ENCODE peak calls at places on chromosomes 12 and 14, in four cellular contexts. L is bronchial epithelial cell, X is Karpas-422, B is fibroblast of lung. O is an unnamed sample. For H3K27me3, the result is how much of the 10 kb centered on the place peaks cover.

GRCh38 chr14:65958664-65959562 is 527.3 kb upstream of the CCDC196 start:
- DNase-seq in X (peak), L (peak), B (peak), O (no peak)

GRCh38 chr12:118297284-118297683 is 75.4 kb downstream of the TAOK3 start:
- DNase-seq in B (no peak), X (no peak), L (no peak), O (no peak)

GRCh38 chr12:52042706-52043385 is 8.4 kb upstream of the NR4A1 start:
- DNase-seq in B (no peak), L (no peak), X (no peak), O (no peak)

GRCh38 chr12:96375841-96376249 is 24.4 kb downstream of the CDK17 start:
- DNase-seq in L (no peak), X (peak), B (no peak), O (no peak)

GRCh38 chr12:16062611-16063010 is 151.5 kb downstream of the DERA start:
- DNase-seq in B (no peak), L (peak), X (no peak), O (peak)

GRCh38 chr14:98101323-98101722 is 1170.7 kb downstream of the BCL11B start:
- DNase-seq in X (no peak), B (no peak), L (no peak), O (no peak)

GRCh38 chr12:63093084-63093483 is 57.9 kb downstream of the AVPR1A start:
- DNase-seq in X (no peak), L (no peak), B (no peak), O (no peak)

GRCh38 chr12:100458191-100458590 is 15.5 kb upstream of the NR1H4 start:
- DNase-seq in L (no peak), X (no peak), B (no peak), O (no peak)

GRCh38 chr14:32183151-32184048 is 18.4 kb upstream of the RNU6-7 start:
- DNase-seq in L (no peak), X (no peak), B (no peak), O (no peak)

GRCh38 chr14:94171208-94171607 is 2.9 kb upstream of the PPP4R4 start:
- DNase-seq in L (peak), X (no peak), B (no peak), O (no peak)

GRCh38 chr12:11500222-11500860 is 105.0 kb upstream of the PRB2 start:
- DNase-seq in X (no peak), L (peak), B (peak), O (peak)

GRCh38 chr14:79483472-79483871 is 727.8 kb downstream of the DIO2 start:
- DNase-seq in X (no peak), L (peak), B (peak), O (no peak)

GRCh38 chr12:48979602-48980388 is 1.7 kb downstream of the WNT1 start:
- DNase-seq in X (peak), L (no peak), B (no peak), O (no peak)

GRCh38 chr14:41201721-41202120 is 405.0 kb upstream of the LRFN5 start:
- DNase-seq in X (no peak), B (no peak), L (no peak), O (no peak)

GRCh38 chr12:80509781-80510556 is 65.9 kb downstream of the PTPRQ start:
- DNase-seq in L (no peak), X (no peak), B (peak), O (no peak)

GRCh38 chr14:63544641-63545234 is 1.6 kb upstream of the PPP2R5E start:
- DNase-seq in B (peak), L (no peak), X (peak), O (peak)

GRCh38 chr12:12788675-12789368 is 3.4 kb downstream of the APOLD1 start:
- DNase-seq in L (peak), B (peak), X (peak), O (peak)

GRCh38 chr14:42950363-42950762 is 1343.7 kb downstream of the LRFN5 start:
- DNase-seq in B (no peak), L (no peak), X (no peak), O (no peak)

GRCh38 chr14:64170190-64170589 is 124.0 kb downstream of the ESR2 start:
- DNase-seq in X (no peak), L (no peak), B (no peak), O (no peak)

GRCh38 chr12:110307372-110307771 is 26.3 kb downstream of the ATP2A2 start:
- DNase-seq in X (no peak), L (no peak), B (no peak), O (no peak)

GRCh38 chr12:48189331-48190125 is 6.1 kb downstream of the CCDC184 start:
- DNase-seq in L (peak), B (peak), X (peak), O (peak)

GRCh38 chr14:67815573-67816235 is 686 bp downstream of the ZFYVE26 start:
- DNase-seq in X (no peak), L (peak), B (peak), O (no peak)

GRCh38 chr12:76957306-76957705 is 78.5 kb upstream of the CSRP2 start:
- DNase-seq in X (no peak), L (no peak), B (no peak), O (no peak)

GRCh38 chr12:92012691-92013090 is 133.0 kb downstream of the BTG1 start:
- DNase-seq in L (peak), B (no peak), X (no peak), O (no peak)

GRCh38 chr12:80101126-80101525 is 1.8 kb downstream of the OTOGL start:
- DNase-seq in B (no peak), X (no peak), L (peak), O (peak)

GRCh38 chr12:89390802-89391673 is 38.7 kb upstream of the DUSP6 start:
- DNase-seq in X (no peak), B (peak), L (peak), O (peak)

GRCh38 chr14:85195872-85196477 is 334.0 kb upstream of the FLRT2 start:
- DNase-seq in B (peak), X (peak), L (peak), O (no peak)

GRCh38 chr14:52124791-52125661 is 56.2 kb upstream of the NID2 start:
- DNase-seq in X (peak), L (peak), B (peak), O (no peak)

GRCh38 chr12:74227846-74228545 is 309.6 kb upstream of the ATXN7L3B start:
- DNase-seq in L (peak), X (no peak), B (no peak), O (no peak)

GRCh38 chr12:94676011-94676709 is 25.8 kb upstream of the TMCC3 start:
- DNase-seq in B (no peak), X (no peak), L (no peak), O (peak)

GRCh38 chr12:1630827-1631591 is 2.0 kb downstream of the WNT5B start:
- DNase-seq in L (no peak), B (peak), X (no peak), O (no peak)
- H3K27me3 ChIP-seq in L (under half), B (under half), X (under half), O (under half)

GRCh38 chr12:53761306-53761705 is 9.5 kb upstream of the CISTR start:
- DNase-seq in B (no peak), L (no peak), X (no peak), O (no peak)
- H3K27me3 ChIP-seq in B (under half), L (under half), X (under half), O (under half)

DNA sequence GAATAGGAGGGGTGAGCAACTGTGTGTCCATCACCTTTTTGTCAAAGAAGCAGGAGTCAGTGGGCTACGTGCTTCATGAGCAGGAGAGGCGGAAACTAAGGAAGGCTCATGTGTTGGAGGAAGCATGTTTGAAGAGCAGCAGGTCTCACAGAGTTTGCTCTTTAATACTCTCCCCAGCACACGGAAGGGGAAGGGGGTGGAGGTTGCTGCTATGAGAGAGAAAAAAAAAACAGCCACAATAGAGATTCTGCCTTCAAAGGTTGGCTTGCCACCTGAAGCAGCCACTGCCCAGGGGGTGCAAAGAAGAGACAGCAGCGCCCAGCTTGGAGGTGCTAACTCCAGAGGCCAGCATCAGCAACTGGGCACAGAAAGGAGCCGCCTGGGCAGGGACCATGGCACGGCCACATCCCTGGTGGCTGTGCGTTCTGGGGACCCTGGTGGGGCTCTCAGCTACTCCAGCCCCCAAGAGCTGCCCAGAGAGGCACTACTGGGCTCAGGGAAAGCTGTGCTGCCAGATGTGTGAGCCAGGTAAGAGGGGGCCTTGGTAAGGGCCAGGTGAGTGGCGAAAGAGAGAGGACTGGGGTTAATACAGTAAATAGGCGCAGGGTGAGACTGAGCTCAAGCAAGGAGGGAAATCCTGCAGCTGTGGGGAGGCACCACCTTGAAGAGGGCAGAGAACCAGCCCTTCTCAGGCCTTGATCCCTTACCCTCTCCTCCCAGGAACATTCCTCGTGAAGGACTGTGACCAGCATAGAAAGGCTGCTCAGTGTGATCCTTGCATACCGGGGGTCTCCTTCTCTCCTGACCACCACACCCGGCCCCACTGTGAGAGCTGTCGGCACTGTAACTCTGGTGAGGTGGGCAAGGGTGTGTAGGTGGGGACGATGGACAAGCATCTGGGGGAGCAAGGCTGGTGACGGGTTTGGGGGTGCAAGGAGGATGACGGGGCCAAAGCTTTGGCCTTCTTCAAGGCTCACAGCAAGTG is at the start of gene CD27:
- DNase-seq in X (peak), B (no peak), L (no peak), O (no peak)
- H3K27me3 ChIP-seq in X (under half), B (under half), L (under half), O (under half)

GRCh38 chr14:62117718-62118164 is 355.5 kb downstream of the SNAPC1 start:
- DNase-seq in B (peak), L (no peak), X (no peak), O (no peak)
- H3K27me3 ChIP-seq in B (under half), L (under half), X (under half), O (under half)

GRCh38 chr12:132544498-132544897 is 54.5 kb downstream of the FBRSL1 start:
- DNase-seq in L (no peak), B (no peak), X (no peak), O (no peak)
- H3K27me3 ChIP-seq in L (under half), B (under half), X (under half), O (under half)

GRCh38 chr14:104134061-104134965 is 4.1 kb upstream of the KIF26A start:
- DNase-seq in L (no peak), B (no peak), X (no peak), O (no peak)

GRCh38 chr14:104135121-104135903 is 3.1 kb upstream of the KIF26A start:
- DNase-seq in L (peak), X (peak), B (no peak), O (no peak)

GRCh38 chr14:104131968-104132732 is 6.2 kb upstream of the KIF26A start:
- DNase-seq in B (no peak), X (no peak), L (no peak), O (no peak)

GRCh38 chr14:104132981-104133380 is 5.4 kb upstream of the KIF26A start:
- DNase-seq in L (no peak), X (no peak), B (no peak), O (no peak)

GRCh38 chr14:104133496-104133895 is 4.9 kb upstream of the KIF26A start:
- DNase-seq in L (no peak), B (no peak), X (no peak), O (no peak)
- H3K27me3 ChIP-seq in L (under half), B (under half), X (under half), O (under half)

DNA sequence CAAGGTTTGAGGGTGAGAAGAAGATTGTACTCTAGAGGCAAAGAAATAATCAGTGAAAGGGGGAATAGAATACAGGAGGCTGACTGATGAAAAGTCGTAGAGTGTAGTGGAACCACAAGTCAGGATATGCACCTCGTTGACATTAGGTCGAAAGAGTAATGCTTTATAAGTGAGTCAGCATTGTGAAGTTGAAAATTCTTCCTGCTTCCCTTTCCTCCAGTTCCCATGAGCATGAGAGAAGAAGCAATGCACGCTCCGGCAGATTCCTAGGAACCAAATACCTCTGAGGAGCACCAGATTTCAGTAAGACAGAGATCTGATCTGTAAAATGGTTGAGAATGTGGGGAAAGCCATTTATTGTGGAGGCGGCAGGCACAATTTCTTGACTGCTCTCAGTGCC is 16.5 kb downstream of the CCER1 start:
- DNase-seq in L (peak), B (peak), X (no peak), O (no peak)
- H3K27me3 ChIP-seq in L (under half), B (under half), X (under half), O (under half)

DNA sequence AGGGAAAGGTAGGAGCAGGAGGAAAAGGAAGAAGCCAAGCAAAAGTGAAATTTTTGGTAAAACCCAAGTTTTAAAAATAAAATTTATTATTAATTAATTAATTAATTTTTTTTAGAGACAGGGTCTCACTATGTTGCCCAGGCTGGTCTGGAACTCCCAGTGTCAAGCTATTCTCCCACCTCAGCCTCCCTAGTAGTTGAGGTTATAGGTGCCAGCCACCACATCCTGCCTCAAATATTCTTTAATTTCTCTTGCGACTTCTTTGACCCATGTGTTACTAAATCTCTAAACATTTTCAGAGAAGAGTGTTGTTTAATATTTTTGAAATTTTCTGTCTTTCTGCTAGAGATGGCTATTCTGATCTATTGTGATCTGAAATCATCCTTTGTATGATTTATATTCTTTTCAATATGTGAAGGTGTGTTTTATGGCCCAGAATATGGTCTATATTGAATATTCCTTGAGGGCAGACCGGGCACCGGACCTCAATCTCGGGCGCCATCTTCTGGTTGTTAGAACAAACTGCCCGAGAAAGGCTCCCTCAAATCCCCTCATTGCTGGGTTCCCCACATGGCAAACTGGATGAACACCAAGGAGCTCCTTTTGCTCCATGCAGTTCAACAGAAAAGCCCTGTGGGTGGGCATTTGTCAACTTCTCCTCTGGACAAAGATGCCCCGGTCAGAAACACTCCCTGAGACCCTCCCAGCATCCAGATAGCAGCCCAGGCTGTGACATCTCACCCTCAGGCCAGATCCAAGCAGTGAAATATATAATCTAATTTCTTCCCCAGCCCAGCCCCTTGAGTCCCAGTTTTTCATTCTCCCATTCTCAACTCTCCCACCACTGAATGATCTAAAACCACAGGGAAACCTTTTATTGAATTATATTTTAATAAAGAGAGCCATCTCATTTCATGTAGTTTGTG is 110.5 kb downstream of the ASCL4 start:
- DNase-seq in X (peak), L (peak), B (peak), O (peak)
- H3K27me3 ChIP-seq in X (under half), L (under half), B (under half), O (under half)

GRCh38 chr14:23675906-23676305 is 39.7 kb downstream of the DHRS2 start:
- DNase-seq in X (no peak), B (no peak), L (no peak), O (no peak)

GRCh38 chr14:23669441-23669840 is 33.3 kb downstream of the DHRS2 start:
- DNase-seq in X (no peak), B (no peak), L (peak), O (no peak)

GRCh38 chr14:23675337-23675736 is 39.2 kb downstream of the DHRS2 start:
- DNase-seq in X (no peak), B (no peak), L (no peak), O (no peak)

GRCh38 chr14:23670489-23670888 is 34.3 kb downstream of the DHRS2 start:
- DNase-seq in L (peak), X (no peak), B (no peak), O (no peak)

GRCh38 chr14:23672200-23672599 is 36.0 kb downstream of the DHRS2 start:
- DNase-seq in L (no peak), B (no peak), X (no peak), O (no peak)
- H3K27me3 ChIP-seq in L (under half), B (under half), X (under half), O (under half)